ENCODE peak calls at places on chromosomes 11 and 22, in four cellular contexts. B is H1, N is K562, M is HCT116. J is an unnamed sample.

GRCh38 chr22:41525450-41526225 is 18.6 kb downstream of the POLR3H start:
- DNase-seq in B (no peak), N (no peak), M (no peak), J (no peak)

GRCh38 chr22:25903294-25903693 is 161.3 kb downstream of the MYO18B start:
- DNase-seq in M (peak; percentile 7), B (peak; percentile 90), N (peak; percentile 47), J (no peak)

GRCh38 chr11:69935941-69936505 is 116.8 kb upstream of the FGF3 start:
- DNase-seq in B (no peak), M (no peak), N (no peak), J (no peak)

GRCh38 chr22:37484115-37485005 is 1.8 kb downstream of the MFNG start:
- DNase-seq in N (no peak), B (no peak), M (no peak), J (peak; percentile 75)

GRCh38 chr11:44047931-44048431 is at the start of gene ACCSL:
- DNase-seq in M (no peak), B (no peak), N (no peak), J (no peak)

GRCh38 chr11:9769621-9770020 is 105.7 kb downstream of the SWAP70 start:
- DNase-seq in N (no peak), M (no peak), B (no peak), J (no peak)

GRCh38 chr11:57429946-57430345 is 3.0 kb upstream of the SLC43A3 start:
- DNase-seq in B (no peak), M (no peak), N (no peak), J (no peak)

GRCh38 chr11:22521226-22521625 is 104.4 kb downstream of the FANCF start:
- DNase-seq in N (no peak), M (peak; percentile 6), B (no peak), J (no peak)

GRCh38 chr11:45538363-45538762 is 127.1 kb downstream of the CHST1 start:
- DNase-seq in N (no peak), M (no peak), B (no peak), J (no peak)

GRCh38 chr11:45541693-45542434 is 123.6 kb downstream of the CHST1 start:
- DNase-seq in M (no peak), B (no peak), N (no peak), J (no peak)

GRCh38 chr11:45538939-45539338 is 126.5 kb downstream of the CHST1 start:
- DNase-seq in M (no peak), N (no peak), B (no peak), J (no peak)

GRCh38 chr11:45544826-45545225 is 120.6 kb downstream of the CHST1 start:
- DNase-seq in B (no peak), N (no peak), M (no peak), J (no peak)

GRCh38 chr11:45543808-45544422 is 121.5 kb downstream of the CHST1 start:
- DNase-seq in M (no peak), B (peak; percentile 77), N (peak; percentile 27), J (no peak)
- TF ChIP-seq EGR1 in M (no peak), B (no peak), N (no peak), J (no peak)

GRCh38 chr11:123977731-123978347 is at the start of gene OR10S1:
- DNase-seq in N (no peak), B (no peak), M (peak; percentile 48), J (no peak)

GRCh38 chr11:123979311-123979710 is 1.7 kb upstream of the OR10S1 start:
- DNase-seq in M (no peak), N (no peak), B (no peak), J (no peak)

GRCh38 chr11:123976770-123977560 is 616 bp downstream of the OR10S1 start:
- DNase-seq in N (no peak), M (no peak), B (no peak), J (no peak)

GRCh38 chr11:123973816-123974215 is 3.8 kb downstream of the OR10S1 start:
- DNase-seq in B (no peak), N (no peak), M (peak; percentile 13), J (no peak)
- TF ChIP-seq POLR2A in B (no peak), N (no peak), M (no peak), J (no peak)

GRCh38 chr11:86990520-86990919 is 35.3 kb upstream of the FZD4 start:
- DNase-seq in M (peak; percentile 22), B (no peak), N (no peak), J (no peak)
- TF ChIP-seq EGR1 in M (no peak), B (no peak), N (no peak), J (no peak)

DNA sequence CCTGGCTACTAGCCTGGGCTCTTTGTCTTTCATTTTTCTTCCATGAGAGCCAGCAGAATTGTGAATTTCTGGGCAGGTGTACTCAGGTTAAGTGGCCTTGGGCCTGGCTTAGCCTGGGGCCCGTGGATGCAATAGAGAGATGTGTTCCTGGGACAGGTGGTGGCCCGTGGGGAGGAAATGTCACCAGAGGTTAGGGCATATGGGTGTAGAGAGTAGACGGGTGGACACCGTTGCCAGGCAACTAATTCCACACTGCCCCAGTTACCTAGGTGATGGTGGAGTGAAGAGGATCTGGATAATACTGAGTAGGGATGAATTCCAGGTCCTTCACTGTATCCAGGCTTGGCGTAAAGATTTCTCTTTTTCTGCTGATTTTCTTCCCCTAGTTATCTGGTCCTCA is 175.0 kb downstream of the INSC start:
- DNase-seq in M (no peak), N (no peak), B (no peak), J (no peak)
- TF ChIP-seq POLR2A in M (no peak), N (no peak), B (no peak), J (no peak)

GRCh38 chr11:719214-720016 is 13.4 kb downstream of the EPS8L2 start:
- DNase-seq in N (no peak), M (no peak), B (no peak), J (no peak)
- TF ChIP-seq EGR1 in N (no peak), M (no peak), B (no peak), J (no peak)

GRCh38 chr11:63768232-63769043 is at the start of gene ZFTA:
- DNase-seq in M (no peak), N (peak; percentile 88), B (peak; percentile 90), J (no peak)
- TF ChIP-seq POLR2A in M (no peak), N (no peak), B (peak; percentile 23), J (peak; percentile 29)

GRCh38 chr22:33443688-33444087 is 385.5 kb upstream of the SYN3 start:
- DNase-seq in B (no peak), M (no peak), N (no peak), J (no peak)
- TF ChIP-seq EGR1 in B (no peak), M (no peak), N (no peak), J (no peak)

DNA sequence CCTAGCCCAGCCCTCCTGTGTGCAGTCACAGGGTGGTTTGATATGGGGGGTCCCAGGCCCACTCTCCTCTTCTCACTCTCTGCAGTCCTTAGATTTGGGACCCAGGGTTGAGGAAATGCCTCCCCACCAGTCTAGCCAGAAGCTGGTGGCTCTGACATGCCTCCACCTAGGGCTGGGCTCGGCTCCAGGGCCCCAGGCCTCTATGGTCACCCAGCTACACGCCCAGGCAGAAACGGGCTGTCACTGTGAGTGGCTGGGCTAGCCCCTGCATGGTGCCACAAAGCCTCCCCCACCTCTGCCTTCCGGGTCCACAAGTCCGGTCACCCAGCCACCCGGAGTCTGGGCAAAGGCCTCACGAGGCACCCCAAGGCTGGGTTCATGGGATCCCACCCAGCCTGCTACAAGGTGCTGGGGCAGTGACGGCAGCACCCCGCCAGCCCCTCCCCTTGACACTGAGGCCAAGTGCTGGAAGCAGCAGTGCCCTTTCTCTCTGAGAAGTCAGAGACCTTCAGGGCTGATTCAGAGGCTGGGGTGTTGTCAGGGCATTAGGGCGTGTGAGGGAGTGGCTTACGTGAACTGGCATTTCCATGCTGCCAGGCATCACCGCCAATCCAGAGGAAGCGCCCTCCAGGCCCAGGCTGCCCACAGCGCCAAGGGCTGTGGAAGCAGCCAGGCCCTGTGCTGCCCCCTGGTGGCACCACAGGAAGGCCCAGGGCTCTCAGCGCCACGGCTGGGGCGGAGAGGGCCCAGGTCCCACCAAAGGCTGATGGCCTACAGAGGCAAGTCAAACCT is 638 bp upstream of the PITPNM1 start:
- DNase-seq in M (peak; percentile 93), N (peak; percentile 60), B (peak; percentile 91), J (peak; percentile 72)
- TF ChIP-seq POLR2A in M (no peak), N (no peak), B (peak; percentile 18), J (peak; percentile 46)

GRCh38 chr11:127919206-127920000 is 668.0 kb downstream of the ETS1 start:
- DNase-seq in B (no peak), M (no peak), N (no peak), J (no peak)
- TF ChIP-seq EGR1 in B (no peak), M (no peak), N (no peak), J (no peak)